ENCODE peak calls at places on chromosomes 2 and 18, in five cellular contexts. One of them, this sample, is unnamed.

GRCh38 chr2:234881413-234882241 is 70.2 kb upstream of the SH3BP4 start:
- DNase-seq in H54: peak; percentile 88
- DNase-seq in choroid plexus epithelial cell: peak; percentile 97
- DNase-seq in stimulated activated CD4-positive, alpha-beta T cell treated with anti-CD3 and anti-CD28 coated beads, Interleukin-1b, Interleukin-23, amount 100 ng/mL, for 1 hour: no peak
- DNase-seq in left ventricle myocardium inferior: peak; percentile 78
- DNase-seq in this sample: peak; percentile 86

GRCh38 chr2:175871331-175871730 is 130.7 kb downstream of the LNPK start:
- DNase-seq in H54: no peak
- DNase-seq in choroid plexus epithelial cell: no peak
- DNase-seq in stimulated activated CD4-positive, alpha-beta T cell treated with anti-CD3 and anti-CD28 coated beads, Interleukin-1b, Interleukin-23, amount 100 ng/mL, for 1 hour: no peak
- DNase-seq in left ventricle myocardium inferior: no peak
- DNase-seq in this sample: no peak

GRCh38 chr2:200306969-200307811 is 697 bp downstream of the SPATS2L start:
- DNase-seq in H54: no peak
- DNase-seq in choroid plexus epithelial cell: peak; percentile 34
- DNase-seq in stimulated activated CD4-positive, alpha-beta T cell treated with anti-CD3 and anti-CD28 coated beads, Interleukin-1b, Interleukin-23, amount 100 ng/mL, for 1 hour: no peak
- DNase-seq in left ventricle myocardium inferior: peak; percentile 53
- DNase-seq in this sample: peak; percentile 40

GRCh38 chr2:188631037-188631794 is 339.5 kb downstream of the GULP1 start:
- DNase-seq in H54: no peak
- DNase-seq in choroid plexus epithelial cell: peak; percentile 34
- DNase-seq in stimulated activated CD4-positive, alpha-beta T cell treated with anti-CD3 and anti-CD28 coated beads, Interleukin-1b, Interleukin-23, amount 100 ng/mL, for 1 hour: no peak
- DNase-seq in left ventricle myocardium inferior: no peak
- DNase-seq in this sample: no peak

GRCh38 chr18:56967032-56967431 is 179.9 kb upstream of the BOD1L2 start:
- DNase-seq in H54: no peak
- DNase-seq in choroid plexus epithelial cell: no peak
- DNase-seq in stimulated activated CD4-positive, alpha-beta T cell treated with anti-CD3 and anti-CD28 coated beads, Interleukin-1b, Interleukin-23, amount 100 ng/mL, for 1 hour: no peak
- DNase-seq in left ventricle myocardium inferior: no peak
- DNase-seq in this sample: no peak

GRCh38 chr2:45170191-45170975 is 161.1 kb upstream of the SIX2 start:
- DNase-seq in H54: no peak
- DNase-seq in choroid plexus epithelial cell: peak; percentile 45
- DNase-seq in stimulated activated CD4-positive, alpha-beta T cell treated with anti-CD3 and anti-CD28 coated beads, Interleukin-1b, Interleukin-23, amount 100 ng/mL, for 1 hour: no peak
- DNase-seq in left ventricle myocardium inferior: no peak
- DNase-seq in this sample: no peak

GRCh38 chr2:155645771-155646170 is 686.8 kb downstream of the NR4A2 start:
- DNase-seq in H54: no peak
- DNase-seq in choroid plexus epithelial cell: no peak
- DNase-seq in stimulated activated CD4-positive, alpha-beta T cell treated with anti-CD3 and anti-CD28 coated beads, Interleukin-1b, Interleukin-23, amount 100 ng/mL, for 1 hour: no peak
- DNase-seq in left ventricle myocardium inferior: no peak
- DNase-seq in this sample: no peak

GRCh38 chr2:37916512-37917082 is 8.5 kb upstream of the RMDN2 start:
- DNase-seq in H54: no peak
- DNase-seq in choroid plexus epithelial cell: peak; percentile 84
- DNase-seq in stimulated activated CD4-positive, alpha-beta T cell treated with anti-CD3 and anti-CD28 coated beads, Interleukin-1b, Interleukin-23, amount 100 ng/mL, for 1 hour: no peak
- DNase-seq in left ventricle myocardium inferior: peak; percentile 47
- DNase-seq in this sample: no peak

GRCh38 chr2:135563793-135564192 is 32.5 kb downstream of the R3HDM1 start:
- DNase-seq in H54: no peak
- DNase-seq in choroid plexus epithelial cell: peak; percentile 27
- DNase-seq in stimulated activated CD4-positive, alpha-beta T cell treated with anti-CD3 and anti-CD28 coated beads, Interleukin-1b, Interleukin-23, amount 100 ng/mL, for 1 hour: no peak
- DNase-seq in left ventricle myocardium inferior: no peak
- DNase-seq in this sample: no peak

GRCh38 chr2:119823734-119824334 is 64.1 kb downstream of the PTPN4 start:
- DNase-seq in H54: no peak
- DNase-seq in choroid plexus epithelial cell: peak; percentile 74
- DNase-seq in stimulated activated CD4-positive, alpha-beta T cell treated with anti-CD3 and anti-CD28 coated beads, Interleukin-1b, Interleukin-23, amount 100 ng/mL, for 1 hour: no peak
- DNase-seq in left ventricle myocardium inferior: no peak
- DNase-seq in this sample: peak; percentile 31

GRCh38 chr18:78977627-78978271 is 1.9 kb upstream of the SALL3 start:
- DNase-seq in H54: no peak
- DNase-seq in choroid plexus epithelial cell: no peak
- DNase-seq in stimulated activated CD4-positive, alpha-beta T cell treated with anti-CD3 and anti-CD28 coated beads, Interleukin-1b, Interleukin-23, amount 100 ng/mL, for 1 hour: no peak
- DNase-seq in left ventricle myocardium inferior: no peak
- DNase-seq in this sample: no peak

GRCh38 chr2:54899576-54900200 is 150.6 kb downstream of the RTN4 start:
- DNase-seq in H54: no peak
- DNase-seq in choroid plexus epithelial cell: peak; percentile 85
- DNase-seq in stimulated activated CD4-positive, alpha-beta T cell treated with anti-CD3 and anti-CD28 coated beads, Interleukin-1b, Interleukin-23, amount 100 ng/mL, for 1 hour: no peak
- DNase-seq in left ventricle myocardium inferior: no peak
- DNase-seq in this sample: peak; percentile 41

GRCh38 chr18:35076556-35076955 is 35.3 kb downstream of the MAPRE2 start:
- DNase-seq in H54: peak; percentile 19
- DNase-seq in choroid plexus epithelial cell: peak; percentile 93
- DNase-seq in stimulated activated CD4-positive, alpha-beta T cell treated with anti-CD3 and anti-CD28 coated beads, Interleukin-1b, Interleukin-23, amount 100 ng/mL, for 1 hour: no peak
- DNase-seq in left ventricle myocardium inferior: no peak
- DNase-seq in this sample: no peak

GRCh38 chr2:45391866-45392265 is 219.2 kb downstream of the SRBD1 start:
- DNase-seq in H54: no peak
- DNase-seq in choroid plexus epithelial cell: peak; percentile 42
- DNase-seq in stimulated activated CD4-positive, alpha-beta T cell treated with anti-CD3 and anti-CD28 coated beads, Interleukin-1b, Interleukin-23, amount 100 ng/mL, for 1 hour: no peak
- DNase-seq in left ventricle myocardium inferior: no peak
- DNase-seq in this sample: no peak

GRCh38 chr2:238970553-238971081 is 122.7 kb downstream of the TWIST2 start:
- DNase-seq in H54: peak; percentile 63
- DNase-seq in choroid plexus epithelial cell: peak; percentile 67
- DNase-seq in stimulated activated CD4-positive, alpha-beta T cell treated with anti-CD3 and anti-CD28 coated beads, Interleukin-1b, Interleukin-23, amount 100 ng/mL, for 1 hour: peak; percentile 8
- DNase-seq in left ventricle myocardium inferior: peak; percentile 42
- DNase-seq in this sample: no peak

This sample was measured in amygdala.